ENCODE peak calls at places on chromosomes 12 and 14, in five cellular contexts. B, S, E, X and Y are unnamed samples.

GRCh38 chr14:90319634-90320541 is 11.9 kb downstream of the NRDE2 start:
- DNase-seq in X (no peak), E (no peak), S (no peak), B (no peak), Y (no peak)

GRCh38 chr12:94263011-94263786 is 114.8 kb downstream of the PLXNC1 start:
- DNase-seq in S (no peak), E (no peak), B (peak), X (no peak), Y (peak)

GRCh38 chr14:103500148-103500990 is 22.3 kb downstream of the CKB start:
- DNase-seq in X (peak), S (peak), E (peak), B (peak), Y (peak)

GRCh38 chr12:6831450-6831995 is 3.3 kb downstream of the P3H3 start:
- DNase-seq in S (no peak), X (no peak), E (no peak), B (no peak), Y (no peak)

GRCh38 chr12:116376354-116377193 is 99.1 kb upstream of the MED13L start:
- DNase-seq in B (peak), X (no peak), S (no peak), E (peak), Y (no peak)

GRCh38 chr12:104340917-104341611 is 37.5 kb downstream of the EID3 start:
- DNase-seq in S (no peak), E (no peak), X (no peak), B (no peak), Y (no peak)

GRCh38 chr12:130603566-130603965 is 112.5 kb downstream of the RIMBP2 start:
- DNase-seq in E (no peak), X (no peak), S (no peak), B (no peak), Y (no peak)

GRCh38 chr14:60622920-60623263 is 26.4 kb downstream of the SIX1 start:
- DNase-seq in E (no peak), X (no peak), B (peak), S (no peak), Y (no peak)

GRCh38 chr12:3076730-3077571 is at the start of gene TSPAN9:
- DNase-seq in B (peak), E (peak), X (peak), S (peak), Y (no peak)

GRCh38 chr14:86675059-86675458 is 1145.1 kb downstream of the FLRT2 start:
- DNase-seq in E (no peak), S (no peak), B (no peak), X (no peak), Y (no peak)

GRCh38 chr12:46219892-46220655 is 48.8 kb downstream of the SLC38A1 start:
- DNase-seq in B (peak), S (peak), E (no peak), X (peak), Y (no peak)

GRCh38 chr14:21734457-21735074 is 60.9 kb upstream of the OR4E1 start:
- DNase-seq in E (peak), S (peak), B (peak), X (peak), Y (peak)

GRCh38 chr12:113246478-113247122 is 25.3 kb downstream of the TPCN1 start:
- DNase-seq in B (no peak), X (no peak), S (no peak), E (no peak), Y (no peak)

GRCh38 chr12:11577658-11578260 is 71.7 kb upstream of the ETV6 start:
- DNase-seq in B (peak), E (no peak), X (no peak), S (peak), Y (no peak)

GRCh38 chr12:5051913-5052312 is 8.2 kb downstream of the KCNA5 start:
- DNase-seq in X (no peak), E (no peak), S (no peak), B (no peak), Y (no peak)

GRCh38 chr14:49946320-49947141 is 53.6 kb downstream of the ARF6 start:
- DNase-seq in B (peak), E (peak), X (no peak), S (peak), Y (no peak)

GRCh38 chr12:10716704-10717315 is 6.3 kb downstream of the YBX3 start:
- DNase-seq in B (peak), E (no peak), X (no peak), S (peak), Y (no peak)

GRCh38 chr14:32364941-32365340 is 35.8 kb downstream of the AKAP6 start:
- DNase-seq in E (peak), B (peak), S (no peak), X (no peak), Y (peak)

GRCh38 chr12:121765573-121765972 is 27.9 kb downstream of the RHOF start:
- DNase-seq in S (peak), B (peak), X (peak), E (no peak), Y (no peak)

GRCh38 chr12:112837629-112838191 is 46.2 kb downstream of the RPH3A start:
- DNase-seq in S (peak), X (no peak), B (peak), E (no peak), Y (no peak)

GRCh38 chr14:61337893-61338292 is 16.5 kb downstream of the PRKCH start:
- DNase-seq in X (no peak), S (no peak), E (no peak), B (no peak), Y (no peak)

GRCh38 chr14:25038044-25038668 is 11.8 kb downstream of the STXBP6 start:
- DNase-seq in B (no peak), X (no peak), S (no peak), E (no peak), Y (no peak)

GRCh38 chr12:93698307-93699092 is 21.3 kb downstream of the CRADD start:
- DNase-seq in E (no peak), S (no peak), X (no peak), B (peak), Y (no peak)

GRCh38 chr12:18551703-18552102 is 186.1 kb downstream of the PLCZ1 start:
- DNase-seq in S (peak), B (no peak), E (no peak), X (no peak), Y (no peak)

DNA sequence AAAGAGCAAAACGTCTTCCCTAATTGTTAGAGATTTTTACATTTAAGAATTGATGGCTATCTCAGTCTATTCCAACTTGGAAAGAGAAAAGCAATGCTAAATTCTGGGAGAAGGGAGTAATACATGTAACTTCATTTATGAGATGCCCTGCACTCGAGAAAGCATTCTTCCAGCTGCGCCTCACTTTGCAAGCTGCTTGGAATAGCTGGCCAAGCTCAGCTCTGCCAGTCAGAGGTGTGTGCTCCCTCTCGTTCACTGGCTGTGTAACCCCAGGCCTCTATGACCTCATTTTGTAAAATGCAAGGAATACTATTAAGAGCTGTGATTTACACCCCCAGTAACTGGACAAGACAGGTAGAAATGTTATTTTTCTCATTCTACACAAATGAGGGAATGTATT is 79.1 kb downstream of the OTX2 start:
- DNase-seq in X (no peak), B (no peak), E (no peak), S (no peak), Y (no peak)
- H3K4me3 ChIP-seq in X (no peak), B (no peak), E (no peak), S (no peak), Y (no peak)

GRCh38 chr14:69261761-69262331 is 1.9 kb downstream of the GALNT16 start:
- DNase-seq in B (peak), X (no peak), S (no peak), E (peak), Y (no peak)

GRCh38 chr14:69260979-69261605 is 1.1 kb downstream of the GALNT16 start:
- DNase-seq in X (peak), E (peak), B (peak), S (no peak), Y (peak)

GRCh38 chr14:69262516-69262915 is 2.6 kb downstream of the GALNT16 start:
- DNase-seq in B (no peak), S (no peak), E (no peak), X (no peak), Y (no peak)

GRCh38 chr14:69263364-69263763 is 3.4 kb downstream of the GALNT16 start:
- DNase-seq in X (no peak), B (peak), S (peak), E (peak), Y (peak)

GRCh38 chr14:69263771-69264170 is 3.8 kb downstream of the GALNT16 start:
- DNase-seq in B (peak), E (no peak), S (no peak), X (no peak), Y (peak)
- H3K9ac ChIP-seq in B (peak), E (no peak), S (no peak), X (no peak), Y (no peak)

GRCh38 chr12:110922652-110923051 is 2.3 kb upstream of the MYL2 start:
- DNase-seq in S (no peak), E (no peak), X (no peak), B (no peak), Y (no peak)

GRCh38 chr12:110921262-110921661 is 883 bp upstream of the MYL2 start:
- DNase-seq in B (peak), E (no peak), X (no peak), S (peak), Y (no peak)

GRCh38 chr12:110917961-110918360 is 2.4 kb downstream of the MYL2 start:
- DNase-seq in S (no peak), E (no peak), X (no peak), B (no peak), Y (no peak)

GRCh38 chr12:110919720-110920119 is 659 bp downstream of the MYL2 start:
- DNase-seq in B (no peak), E (no peak), X (no peak), S (no peak), Y (no peak)

GRCh38 chr12:110920324-110920910 is at the start of gene MYL2:
- DNase-seq in S (no peak), X (no peak), B (no peak), E (no peak), Y (no peak)
- H3K4me3 ChIP-seq in S (no peak), X (no peak), B (no peak), E (no peak), Y (no peak)

GRCh38 chr14:73739899-73740685 is 25.9 kb upstream of the PNMA1 start:
- DNase-seq in E (no peak), B (no peak), S (no peak), X (no peak), Y (no peak)

GRCh38 chr14:73740921-73741326 is 26.7 kb upstream of the PNMA1 start:
- DNase-seq in S (peak), E (peak), B (peak), X (peak), Y (no peak)

GRCh38 chr14:73739174-73739898 is 25.2 kb upstream of the PNMA1 start:
- DNase-seq in X (no peak), S (no peak), B (no peak), E (no peak), Y (no peak)

GRCh38 chr14:73736842-73737241 is 22.7 kb upstream of the PNMA1 start:
- DNase-seq in E (no peak), B (no peak), S (no peak), X (no peak), Y (no peak)

GRCh38 chr14:73738518-73739173 is 24.5 kb upstream of the PNMA1 start:
- DNase-seq in B (no peak), X (no peak), E (no peak), S (no peak), Y (no peak)
- H3K9ac ChIP-seq in B (no peak), X (peak), E (no peak), S (no peak), Y (no peak)

DNA sequence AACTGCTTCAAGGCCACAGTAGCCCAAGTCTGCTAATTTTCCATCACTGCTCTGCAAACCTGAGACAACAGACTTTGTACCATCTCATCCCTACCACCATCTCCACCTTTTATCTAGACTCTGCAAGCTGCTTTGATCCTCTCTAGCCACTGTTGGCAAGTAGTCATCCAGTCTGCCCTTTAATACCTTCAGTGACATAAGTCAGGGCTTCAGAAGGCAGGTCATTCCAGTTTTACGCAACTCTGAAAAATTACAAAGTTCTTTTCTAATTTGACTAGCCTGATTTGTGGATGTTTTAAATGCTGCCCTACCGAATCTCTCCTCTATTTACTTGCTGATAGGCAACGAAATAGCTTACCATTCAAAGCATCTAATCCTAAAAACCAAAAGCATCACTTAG is 2.8 kb downstream of the FERMT2 start:
- DNase-seq in B (no peak), X (no peak), E (no peak), S (peak), Y (no peak)
- H3K4me3 ChIP-seq in B (peak), X (no peak), E (peak), S (no peak), Y (no peak)

DNA sequence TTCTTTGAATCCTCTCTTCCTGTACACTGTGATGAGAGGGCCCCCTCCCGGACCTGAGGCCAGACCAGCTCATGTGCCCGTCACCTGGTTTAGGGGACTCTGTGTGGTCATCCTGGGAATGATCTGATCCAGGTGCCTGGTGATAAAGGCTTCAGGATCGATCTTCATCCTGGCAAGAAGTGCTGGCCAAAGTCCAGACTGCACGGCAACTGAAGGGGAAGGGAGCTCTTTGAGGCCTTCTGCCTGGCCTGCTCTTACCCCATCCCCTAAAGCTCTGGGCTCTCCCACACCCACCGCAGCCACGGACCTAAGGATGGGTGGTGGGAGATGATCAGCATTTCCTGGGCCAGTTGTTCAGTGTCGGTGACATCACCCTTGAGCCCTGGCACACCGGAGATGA is 31.8 kb downstream of the GCN1 start:
- DNase-seq in S (no peak), X (no peak), E (no peak), B (no peak), Y (no peak)
- H3K9ac ChIP-seq in S (no peak), X (peak), E (no peak), B (no peak), Y (no peak)

GRCh38 chr12:123765504-123766035 is 3.5 kb downstream of the DNAH10 start:
- DNase-seq in B (no peak), E (no peak), S (no peak), X (no peak), Y (no peak)

GRCh38 chr12:123762715-123763052 is 583 bp downstream of the DNAH10 start:
- DNase-seq in X (no peak), E (no peak), B (no peak), S (no peak), Y (no peak)

GRCh38 chr12:123764109-123764508 is 2.0 kb downstream of the DNAH10 start:
- DNase-seq in S (no peak), E (no peak), B (no peak), X (no peak), Y (no peak)

GRCh38 chr12:123763093-123763492 is 992 bp downstream of the DNAH10 start:
- DNase-seq in S (no peak), X (no peak), E (no peak), B (no peak), Y (peak)

GRCh38 chr12:123761841-123762714 is at the start of gene DNAH10:
- DNase-seq in B (peak), S (no peak), E (no peak), X (no peak), Y (peak)
- H3K4me3 ChIP-seq in B (peak), S (peak), E (no peak), X (no peak), Y (peak)

GRCh38 chr12:1810201-1810930 is 10.0 kb upstream of the LRTM2 start:
- DNase-seq in E (no peak), B (no peak), S (peak), X (peak), Y (no peak)
- H3K9ac ChIP-seq in E (no peak), B (no peak), S (no peak), X (peak), Y (no peak)

DNA sequence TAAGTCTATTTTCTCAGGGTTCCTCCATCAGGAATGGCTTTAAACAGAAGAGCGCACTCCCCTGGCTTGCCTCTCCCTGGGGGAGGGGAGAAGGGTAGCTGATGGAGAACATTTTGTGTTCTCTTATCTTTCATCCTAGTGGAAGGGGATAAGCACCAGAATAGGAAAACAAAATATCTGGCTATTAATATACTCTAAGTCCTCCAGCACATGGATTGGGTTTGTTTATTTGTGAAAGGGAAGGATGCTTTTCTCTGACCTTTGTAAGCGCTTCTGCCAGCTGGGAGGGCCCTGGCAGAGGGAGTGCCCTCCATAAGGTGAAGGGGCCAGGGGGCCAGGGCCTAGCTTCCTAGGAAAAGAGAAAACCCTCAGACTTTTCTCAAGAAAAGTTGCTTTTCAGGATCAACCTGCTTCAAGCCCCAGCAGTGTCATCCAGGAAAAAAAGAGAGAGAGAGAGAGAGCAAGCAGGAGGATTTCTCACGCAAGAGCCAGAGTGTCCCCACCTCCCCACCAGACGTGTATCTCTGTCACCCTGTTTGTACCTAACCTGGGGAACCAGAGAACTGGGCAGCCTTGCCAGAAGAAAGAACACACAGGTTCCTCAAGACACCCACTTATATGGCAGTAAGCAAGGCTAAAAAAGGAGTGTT is 34.2 kb upstream of the ATP2A2 start:
- DNase-seq in E (no peak), S (no peak), X (no peak), B (no peak), Y (no peak)
- H3K4me3 ChIP-seq in E (no peak), S (peak), X (no peak), B (no peak), Y (no peak)